ENCODE peak calls at places on chromosomes 11 and 22, in eight cellular contexts. L is PC-3, U is neural progenitor cell, B is fibroblast of lung, N is colonic mucosa, Z is IMR-90, X is mammary epithelial cell, Q is H9. E is an unnamed sample.
A peak's percentile ranks its signal among the peaks of the same experiment; 100 is the strongest.

GRCh38 chr22:43829448-43829821 is 17.3 kb upstream of the EFCAB6 start:
- DNase-seq in U (no peak), B (no peak), N (no peak), L (no peak), Q (no peak), X (no peak), Z (peak; percentile 71), E (no peak)

GRCh38 chr11:36177837-36178236 is 111.4 kb downstream of the COMMD9 start:
- DNase-seq in L (no peak), Q (no peak), X (no peak), U (no peak), Z (no peak), N (no peak), B (no peak), E (no peak)

GRCh38 chr11:72950685-72951084 is 136.5 kb downstream of the ATG16L2 start:
- DNase-seq in B (no peak), U (peak; percentile 45), N (no peak), L (no peak), Z (no peak), X (no peak), Q (no peak), E (no peak)

GRCh38 chr22:41360126-41360525 is 21.6 kb upstream of the TEF start:
- DNase-seq in L (no peak), N (no peak), Z (no peak), B (no peak), U (peak; percentile 72), Q (peak; percentile 67), X (no peak), E (no peak)

GRCh38 chr22:36486619-36487384 is 5.4 kb upstream of the TXN2 start:
- DNase-seq in L (peak; percentile 56), U (peak; percentile 77), B (peak; percentile 61), X (peak; percentile 47), Q (peak; percentile 73), Z (peak; percentile 68), N (peak; percentile 64), E (peak; percentile 69)

GRCh38 chr22:17920145-17920605 is 104.2 kb downstream of the MICAL3 start:
- DNase-seq in X (peak; percentile 72), L (no peak), Z (peak; percentile 62), U (peak; percentile 59), Q (peak; percentile 68), B (peak; percentile 52), N (peak; percentile 79), E (no peak)

GRCh38 chr22:24567668-24568067 is 11.9 kb downstream of the SNRPD3 start:
- DNase-seq in Q (no peak), Z (no peak), U (no peak), B (no peak), L (no peak), X (no peak), N (no peak), E (no peak)

GRCh38 chr11:11588890-11589289 is 32.9 kb downstream of the GALNT18 start:
- DNase-seq in U (no peak), N (no peak), X (no peak), B (no peak), Q (peak; percentile 18), Z (peak; percentile 26), L (no peak), E (no peak)

GRCh38 chr11:110764485-110764884 is 52.2 kb upstream of the ARHGAP20 start:
- DNase-seq in B (no peak), X (no peak), U (no peak), N (no peak), Q (no peak), L (no peak), Z (no peak), E (no peak)

GRCh38 chr11:1639102-1639620 is 9.6 kb downstream of the KRTAP5-5 start:
- DNase-seq in Q (no peak), B (no peak), N (peak; percentile 93), U (no peak), Z (no peak), L (no peak), X (no peak), E (no peak)

GRCh38 chr11:61760946-61761345 is 8.5 kb downstream of the MYRF start:
- DNase-seq in U (no peak), X (no peak), Z (no peak), L (no peak), Q (no peak), B (no peak), N (no peak), E (no peak)

GRCh38 chr11:124868322-124869274 is 3.4 kb downstream of the ROBO3 start:
- DNase-seq in Z (no peak), Q (no peak), U (no peak), B (no peak), L (no peak), X (no peak), N (no peak), E (no peak)

GRCh38 chr11:94544582-94544831 is 786 bp downstream of the FUT4 start:
- DNase-seq in X (no peak), N (no peak), U (no peak), Q (no peak), L (no peak), Z (no peak), B (no peak), E (no peak)

GRCh38 chr22:47210112-47210657 is 447.7 kb downstream of the TBC1D22A start:
- DNase-seq in X (no peak), N (peak; percentile 11), U (no peak), B (no peak), Q (no peak), L (no peak), Z (no peak), E (no peak)

GRCh38 chr11:107916671-107917241 is 11.5 kb upstream of the RAB39A start:
- DNase-seq in Q (peak; percentile 77), L (peak; percentile 57), U (peak; percentile 75), X (no peak), Z (no peak), N (peak; percentile 32), B (peak; percentile 14), E (no peak)

GRCh38 chr11:3165152-3165705 is at the start of gene OSBPL5:
- DNase-seq in Q (no peak), B (peak; percentile 64), L (peak; percentile 69), N (peak; percentile 83), X (peak; percentile 42), Z (peak; percentile 59), U (peak; percentile 81), E (peak; percentile 72)

DNA sequence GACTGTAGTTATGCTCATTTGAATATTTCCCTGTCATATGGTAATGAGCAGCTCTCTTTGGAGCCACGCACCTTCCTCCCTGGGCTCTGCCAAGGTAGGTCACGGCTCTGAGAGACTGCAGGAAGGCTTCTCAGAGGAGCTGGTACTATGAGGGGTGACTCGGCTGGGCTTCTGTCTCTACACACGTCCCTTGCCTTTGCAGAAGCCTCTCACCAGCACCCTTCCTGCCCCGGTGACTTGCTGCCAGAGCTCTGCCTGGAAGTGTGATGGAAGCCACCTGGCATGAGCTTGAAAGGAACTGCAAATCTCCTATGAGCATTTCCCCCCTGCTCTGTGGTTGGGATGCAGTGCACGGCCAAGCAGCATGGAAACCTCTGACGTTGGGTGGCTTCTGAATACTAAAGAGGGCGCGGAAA is 74.2 kb downstream of the KIRREL3 start:
- DNase-seq in U (no peak), N (no peak), L (no peak), Z (peak; percentile 70), Q (peak; percentile 20), X (no peak), B (peak; percentile 27), E (no peak)
- TF ChIP-seq CTCF in U (no peak), N (no peak), L (no peak), Z (no peak), Q (no peak), X (no peak), B (no peak), E (no peak)

DNA sequence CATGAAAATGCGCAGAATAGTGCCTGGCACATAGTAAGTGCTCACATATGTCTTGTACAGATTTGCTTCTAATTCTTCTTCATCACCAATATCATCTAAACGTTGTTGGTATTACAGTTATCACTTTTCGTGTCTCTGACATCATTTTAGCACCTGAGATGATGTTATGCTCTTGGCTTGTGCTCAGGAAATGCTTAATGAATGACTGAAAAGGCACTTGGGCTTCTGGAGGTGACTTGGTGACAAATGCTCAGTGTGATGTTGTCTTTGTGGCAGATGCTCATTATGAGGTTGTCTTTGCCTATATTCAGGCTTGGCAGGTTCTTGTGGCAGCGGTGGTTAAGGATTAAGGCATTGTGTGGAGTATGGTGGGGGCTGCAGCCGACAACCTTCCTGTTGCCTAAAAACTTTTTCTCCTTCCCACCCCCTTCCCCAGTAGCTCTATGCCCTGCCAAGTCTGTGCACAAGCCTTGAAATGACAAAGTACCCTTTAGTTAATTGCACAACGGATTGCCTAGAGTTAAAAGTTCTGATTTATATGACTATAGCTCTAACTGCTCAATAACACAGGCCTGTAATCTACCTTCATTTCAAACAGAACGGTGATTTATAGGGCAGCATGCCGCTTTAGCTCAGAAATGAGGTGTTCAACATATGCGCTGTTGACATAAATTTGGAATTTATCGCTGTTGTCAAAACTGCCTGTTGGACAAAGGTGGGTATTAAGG is 82.5 kb downstream of the ZBTB16 start:
- DNase-seq in Z (no peak), N (no peak), B (no peak), L (no peak), Q (no peak), X (no peak), U (no peak), E (no peak)
- H3K4me1 ChIP-seq in Z (no peaks in the 10 kb centered on the region), N (no peaks in the 10 kb centered on the region), B (no peaks in the 10 kb centered on the region), L (no peaks in the 10 kb centered on the region), Q (peaks cover 9% of the 10 kb centered on the region), X (no peaks in the 10 kb centered on the region), U (peaks cover 55% of the 10 kb centered on the region), E (no peaks in the 10 kb centered on the region)

GRCh38 chr11:95924414-95924760 is 480 bp upstream of the MTMR2 start:
- DNase-seq in U (no peak), L (peak; percentile 76), N (peak; percentile 36), B (peak; percentile 73), Z (peak; percentile 48), Q (no peak), X (peak; percentile 24), E (no peak)

GRCh38 chr11:95925011-95925410 is 1.1 kb upstream of the MTMR2 start:
- DNase-seq in U (peak; percentile 4), N (no peak), X (peak; percentile 80), Q (no peak), Z (peak; percentile 34), L (peak; percentile 92), B (peak; percentile 28), E (peak; percentile 12)

GRCh38 chr11:95922536-95923440 is 1.1 kb downstream of the MTMR2 start:
- DNase-seq in Q (no peak), L (peak; percentile 36), X (no peak), B (peak; percentile 37), Z (no peak), U (no peak), N (no peak), E (no peak)

GRCh38 chr11:95923441-95923729 is 522 bp downstream of the MTMR2 start:
- DNase-seq in L (peak; percentile 27), Q (no peak), Z (no peak), B (peak; percentile 34), U (no peak), X (no peak), N (no peak), E (no peak)

GRCh38 chr11:95923730-95924413 is at the start of gene MTMR2:
- DNase-seq in X (peak; percentile 66), N (peak; percentile 82), U (peak; percentile 92), Q (peak; percentile 88), Z (peak; percentile 70), B (peak; percentile 76), L (peak; percentile 69), E (peak; percentile 68)
- H3K9ac ChIP-seq in X (peak within 1 kb of the TSS; percentile 94), N (peak within 1 kb of the TSS; percentile 83), U (peak within 1 kb of the TSS; percentile 77), Q (peak within 1 kb of the TSS; percentile 97), Z (peak within 1 kb of the TSS; percentile 100), B (peak within 1 kb of the TSS; percentile 94), L (peak within 1 kb of the TSS; percentile 90), E (peak within 1 kb of the TSS; percentile 84)

DNA sequence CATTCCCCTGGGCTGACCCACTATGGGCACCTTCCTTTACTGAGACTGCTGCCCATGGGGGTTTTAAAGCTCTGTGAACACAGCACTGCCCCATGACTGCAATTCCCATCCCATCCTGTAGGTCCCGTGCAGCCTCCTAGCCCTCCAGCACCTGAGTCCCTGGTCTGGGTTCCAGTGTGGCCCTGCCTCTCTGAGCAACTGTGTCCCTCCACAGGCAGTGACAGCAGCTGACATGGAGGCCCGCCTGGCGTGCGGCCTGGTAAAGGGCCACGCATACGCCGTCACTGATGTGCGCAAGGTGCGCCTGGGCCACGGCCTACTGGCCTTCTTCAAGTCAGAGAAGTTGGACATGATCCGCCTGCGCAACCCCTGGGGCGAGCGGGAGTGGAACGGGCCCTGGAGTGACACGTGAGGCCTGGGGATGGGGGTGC is 12.6 kb downstream of the OMP start:
- DNase-seq in L (peak; percentile 25), B (no peak), U (no peak), X (no peak), Z (no peak), N (no peak), Q (peak; percentile 67), E (no peak)
- TF ChIP-seq CTCF in L (peak; percentile 52), B (peak; percentile 20), U (peak; percentile 24), X (peak; percentile 25), Z (no peak), N (no peak), Q (peak; percentile 54), E (peak; percentile 27)

E was measured in MM.1S.